ENCODE peak calls at places on chromosomes 11 and 22, in five cellular contexts. Q is midbrain, N is immature natural killer cell, H is Right ventricle myocardium superior, S is ACHN. U is an unnamed sample.
A peak's percentile ranks its signal among the peaks of the same experiment; 100 is the strongest.

GRCh38 chr11:75159081-75159953 is 8.4 kb downstream of the SLCO2B1 start:
- DNase-seq in Q (no peak), N (no peak), H (no peak), S (no peak), U (peak; percentile 39)

GRCh38 chr11:35288817-35289541 is 130.4 kb downstream of the SLC1A2 start:
- DNase-seq in Q (no peak), N (no peak), H (no peak), S (peak; percentile 61), U (no peak)

GRCh38 chr11:60871378-60872061 is 4.2 kb downstream of the ZP1 start:
- DNase-seq in Q (no peak), N (no peak), H (peak; percentile 75), S (peak; percentile 7), U (no peak)

GRCh38 chr11:73233704-73234402 is 15.8 kb downstream of the P2RY2 start:
- DNase-seq in Q (no peak), N (no peak), H (no peak), S (no peak), U (no peak)

GRCh38 chr11:36400768-36401455 is 104.8 kb downstream of the PRR5L start:
- DNase-seq in Q (no peak), N (no peak), H (no peak), S (no peak), U (no peak)

GRCh38 chr11:7251836-7252682 is at the start of gene SYT9:
- DNase-seq in Q (peak; percentile 89), N (no peak), H (peak; percentile 59), S (peak; percentile 8), U (no peak)

GRCh38 chr11:100800202-100800601 is 113.1 kb downstream of the ARHGAP42 start:
- DNase-seq in Q (no peak), N (no peak), H (no peak), S (no peak), U (no peak)

GRCh38 chr11:71498091-71498490 is 29.0 kb upstream of the KRTAP5-7 start:
- DNase-seq in Q (no peak), N (no peak), H (no peak), S (no peak), U (no peak)

GRCh38 chr11:119371067-119371601 is 10.4 kb downstream of the USP2 start:
- DNase-seq in Q (no peak), N (no peak), H (no peak), S (no peak), U (no peak)

GRCh38 chr11:7749456-7749855 is 43.2 kb upstream of the OVCH2 start:
- DNase-seq in Q (no peak), N (no peak), H (no peak), S (no peak), U (no peak)

GRCh38 chr11:109071712-109072524 is 350.1 kb upstream of the C11orf87 start:
- DNase-seq in Q (no peak), N (no peak), H (no peak), S (no peak), U (no peak)

GRCh38 chr11:102010776-102011500 is 36.3 kb upstream of the CFAP300 start:
- DNase-seq in Q (no peak), N (no peak), H (peak; percentile 79), S (peak; percentile 87), U (peak; percentile 75)

GRCh38 chr11:102367364-102367763 is 20.4 kb downstream of the BIRC2 start:
- DNase-seq in Q (peak; percentile 3), N (no peak), H (no peak), S (peak; percentile 23), U (no peak)

GRCh38 chr11:118853693-118854092 is 30.0 kb upstream of the CXCR5 start:
- DNase-seq in Q (no peak), N (no peak), H (no peak), S (no peak), U (no peak)

GRCh38 chr11:54558919-54559318 is 44.9 kb downstream of the OR4C46 start:
- DNase-seq in Q (no peak), N (no peak), H (no peak), S (peak; percentile 3), U (no peak)

GRCh38 chr11:12284321-12285050 is 92.9 kb upstream of the PARVA start:
- DNase-seq in Q (no peak), N (no peak), H (no peak), S (no peak), U (no peak)

GRCh38 chr11:118226294-118226693 is 1.5 kb upstream of the JAML start:
- DNase-seq in Q (no peak), N (no peak), H (no peak), S (no peak), U (no peak)

GRCh38 chr22:20549232-20549841 is 41.9 kb downstream of the MED15 start:
- DNase-seq in Q (no peak), N (peak; percentile 57), H (no peak), S (no peak), U (no peak)

GRCh38 chr22:43167001-43167589 is 15.7 kb downstream of the TSPO start:
- DNase-seq in Q (no peak), N (no peak), H (no peak), S (no peak), U (no peak)

GRCh38 chr11:111676878-111677585 is 74.8 kb downstream of the SIK2 start:
- DNase-seq in Q (no peak), N (no peak), H (no peak), S (peak; percentile 11), U (no peak)

GRCh38 chr11:126607374-126607773 is 251.9 kb downstream of the ST3GAL4 start:
- DNase-seq in Q (peak; percentile 55), N (no peak), H (no peak), S (peak; percentile 35), U (peak; percentile 67)

GRCh38 chr11:47106839-47107520 is 69.7 kb downstream of the ARFGAP2 start:
- DNase-seq in Q (peak; percentile 80), N (no peak), H (no peak), S (no peak), U (no peak)

GRCh38 chr22:22078329-22078728 is 95.7 kb upstream of the TOP3B start:
- DNase-seq in Q (no peak), N (no peak), H (no peak), S (no peak), U (no peak)

GRCh38 chr22:31090217-31091085 is 9.3 kb downstream of the SMTN start:
- DNase-seq in Q (no peak), N (no peak), H (no peak), S (no peak), U (no peak)

GRCh38 chr22:47163481-47163875 is 401.0 kb downstream of the TBC1D22A start:
- DNase-seq in Q (no peak), N (no peak), H (no peak), S (no peak), U (no peak)

GRCh38 chr22:17797721-17798559 is 23.7 kb upstream of the BID start:
- DNase-seq in Q (no peak), N (no peak), H (no peak), S (no peak), U (no peak)

GRCh38 chr11:2675540-2675939 is 24.3 kb downstream of the KCNQ1OT1 start:
- DNase-seq in Q (peak; percentile 38), N (no peak), H (no peak), S (no peak), U (no peak)

GRCh38 chr22:20315337-20316216 is 4.3 kb downstream of the DGCR6L start:
- DNase-seq in Q (no peak), N (no peak), H (peak; percentile 39), S (no peak), U (no peak)

GRCh38 chr22:30140414-30140813 is 60.1 kb downstream of the HORMAD2 start:
- DNase-seq in Q (no peak), N (no peak), H (no peak), S (no peak), U (no peak)

GRCh38 chr22:35648066-35649025 is at the start of gene APOL6:
- DNase-seq in Q (peak; percentile 57), N (peak; percentile 83), H (no peak), S (peak; percentile 76), U (peak; percentile 37)

GRCh38 chr22:11253000-11253511 is 4274.9 kb upstream of the OR11H1 start:
- DNase-seq in Q (no peak), N (no peak), H (peak; percentile 22), S (no peak), U (no peak)

GRCh38 chr22:17536269-17536668 is 27.0 kb upstream of the SLC25A18 start:
- DNase-seq in Q (peak; percentile 66), N (no peak), H (no peak), S (peak; percentile 12), U (no peak)

GRCh38 chr11:46346886-46347636 is at the start of gene DGKZ:
- DNase-seq in Q (peak; percentile 89), N (peak; percentile 97), H (peak; percentile 91), S (peak; percentile 79), U (peak; percentile 95)

GRCh38 chr11:33021937-33022336 is 6.3 kb downstream of the DEPDC7 start:
- DNase-seq in Q (no peak), N (no peak), H (no peak), S (no peak), U (no peak)

GRCh38 chr11:64996710-64997380 is at the start of gene BATF2:
- DNase-seq in Q (peak; percentile 48), N (no peak), H (peak; percentile 79), S (peak; percentile 68), U (peak; percentile 84)

GRCh38 chr11:95516786-95517185 is 272.8 kb downstream of the FAM76B start:
- DNase-seq in Q (no peak), N (no peak), H (no peak), S (no peak), U (no peak)

GRCh38 chr22:29310863-29311339 is 4.5 kb downstream of the GAS2L1 start:
- DNase-seq in Q (peak; percentile 90), N (peak; percentile 29), H (peak; percentile 97), S (peak; percentile 91), U (peak; percentile 97)

GRCh38 chr11:116683982-116684381 is 88.8 kb downstream of the BUD13 start:
- DNase-seq in Q (no peak), N (no peak), H (no peak), S (no peak), U (no peak)

GRCh38 chr22:46105494-46106278 is 44.6 kb upstream of the PPARA start:
- DNase-seq in Q (no peak), N (no peak), H (no peak), S (peak; percentile 91), U (peak; percentile 85)

U was measured in Calu3.